ENCODE peak calls at places on chromosome 12, in nine cellular contexts. S is left ventricle myocardium inferior, E is A549, F is tibial nerve, M is transverse colon, C is endodermal cell, O is colonic mucosa, R is cardiac muscle cell, G is K562. H is an unnamed sample.

GRCh38 chr12:10614056-10614370 is 604 bp upstream of the MAGOHB start:
- DNase-seq in S (no peak), E (no peak), F (no peak), M (no peak), C (no peak), O (no peak), R (peak; percentile 5), G (no peak), H (no peak)

GRCh38 chr12:3744216-3744883 is 8.6 kb downstream of the CRACR2A start:
- DNase-seq in S (no peak), E (no peak), F (no peak), M (no peak), C (peak; percentile 36), O (peak; percentile 12), R (no peak), G (no peak), H (no peak)

GRCh38 chr12:57001448-57001906 is 4.9 kb downstream of the ZBTB39 start:
- DNase-seq in S (peak; percentile 55), E (peak; percentile 75), F (no peak), M (peak; percentile 80), C (peak; percentile 97), O (peak; percentile 83), R (peak; percentile 81), G (peak; percentile 91), H (peak; percentile 58)

GRCh38 chr12:3496964-3497363 is 6.0 kb downstream of the PRMT8 start:
- DNase-seq in S (no peak), E (peak; percentile 19), F (no peak), M (no peak), C (peak; percentile 83), O (no peak), R (peak; percentile 18), G (no peak), H (no peak)

GRCh38 chr12:90029317-90029716 is 320.7 kb upstream of the ATP2B1 start:
- DNase-seq in S (no peak), E (no peak), F (no peak), M (no peak), C (no peak), O (no peak), R (no peak), G (no peak), H (no peak)

GRCh38 chr12:74441872-74442271 is 95.8 kb upstream of the ATXN7L3B start:
- DNase-seq in S (no peak), E (no peak), F (no peak), M (no peak), C (peak; percentile 73), O (no peak), R (no peak), G (no peak), H (no peak)

GRCh38 chr12:129966086-129966640 is 62.3 kb upstream of the TMEM132D start:
- DNase-seq in S (no peak), E (no peak), F (no peak), M (no peak), C (peak; percentile 71), O (no peak), R (no peak), G (no peak), H (no peak)

GRCh38 chr12:40228727-40229126 is 3.9 kb downstream of the LRRK2 start:
- DNase-seq in S (no peak), E (no peak), F (no peak), M (no peak), C (no peak), O (no peak), R (no peak), G (no peak), H (no peak)

GRCh38 chr12:62597253-62597652 is 130.6 kb downstream of the MON2 start:
- DNase-seq in S (no peak), E (no peak), F (no peak), M (no peak), C (no peak), O (no peak), R (no peak), G (no peak), H (no peak)

GRCh38 chr12:114835031-114835430 is 151.1 kb upstream of the TBX3 start:
- DNase-seq in S (no peak), E (no peak), F (no peak), M (no peak), C (no peak), O (no peak), R (no peak), G (no peak), H (no peak)

GRCh38 chr12:28704477-28705169 is 444.5 kb upstream of the FAR2 start:
- DNase-seq in S (no peak), E (no peak), F (no peak), M (no peak), C (no peak), O (no peak), R (no peak), G (no peak), H (no peak)

GRCh38 chr12:101941306-101942000 is 64.1 kb downstream of the DRAM1 start:
- DNase-seq in S (no peak), E (no peak), F (no peak), M (no peak), C (no peak), O (no peak), R (no peak), G (no peak), H (peak; percentile 41)

GRCh38 chr12:88571543-88571942 is 8.7 kb downstream of the KITLG start:
- DNase-seq in S (no peak), E (no peak), F (no peak), M (no peak), C (no peak), O (no peak), R (no peak), G (no peak), H (no peak)

GRCh38 chr12:88562846-88563582 is 17.3 kb downstream of the KITLG start:
- DNase-seq in S (no peak), E (no peak), F (no peak), M (no peak), C (no peak), O (no peak), R (no peak), G (no peak), H (no peak)

GRCh38 chr12:88570103-88570502 is 10.2 kb downstream of the KITLG start:
- DNase-seq in S (no peak), E (no peak), F (no peak), M (no peak), C (peak; percentile 63), O (no peak), R (no peak), G (no peak), H (no peak)

GRCh38 chr12:88562151-88562550 is 18.1 kb downstream of the KITLG start:
- DNase-seq in S (no peak), E (no peak), F (no peak), M (no peak), C (no peak), O (peak; percentile 51), R (no peak), G (no peak), H (no peak)

GRCh38 chr12:88566430-88566829 is 13.8 kb downstream of the KITLG start:
- DNase-seq in S (no peak), E (no peak), F (no peak), M (peak; percentile 50), C (no peak), O (peak; percentile 59), R (no peak), G (no peak), H (no peak)
- H3K4me1 ChIP-seq in S (peaks cover 51% of the 10 kb centered on the region), E (peaks cover 26% of the 10 kb centered on the region), F (peaks cover 50% of the 10 kb centered on the region), M (peaks cover 96% of the 10 kb centered on the region), C (peaks cover 4% of the 10 kb centered on the region), O (peaks cover 11% of the 10 kb centered on the region), R (no peaks in the 10 kb centered on the region), G (no peaks in the 10 kb centered on the region), H (no peaks in the 10 kb centered on the region)

GRCh38 chr12:88579941-88580871 is at the start of gene KITLG:
- DNase-seq in S (peak; percentile 83), E (peak; percentile 84), F (peak; percentile 72), M (peak; percentile 89), C (peak; percentile 97), O (peak; percentile 88), R (peak; percentile 87), G (peak; percentile 32), H (peak; percentile 70)
- TF ChIP-seq CTCF in S (peak; percentile 52), E (peak; percentile 49), F (peak; percentile 41), M (peak; percentile 42), C (peak; percentile 34), O (no peak), R (peak; percentile 49), G (no peak), H (peak; percentile 9)

GRCh38 chr12:70892593-70892992 is 27.9 kb downstream of the PTPRR start:
- DNase-seq in S (no peak), E (no peak), F (no peak), M (no peak), C (no peak), O (no peak), R (no peak), G (no peak), H (no peak)

GRCh38 chr12:70891059-70891632 is 29.4 kb downstream of the PTPRR start:
- DNase-seq in S (no peak), E (no peak), F (no peak), M (no peak), C (no peak), O (no peak), R (no peak), G (no peak), H (no peak)

DNA sequence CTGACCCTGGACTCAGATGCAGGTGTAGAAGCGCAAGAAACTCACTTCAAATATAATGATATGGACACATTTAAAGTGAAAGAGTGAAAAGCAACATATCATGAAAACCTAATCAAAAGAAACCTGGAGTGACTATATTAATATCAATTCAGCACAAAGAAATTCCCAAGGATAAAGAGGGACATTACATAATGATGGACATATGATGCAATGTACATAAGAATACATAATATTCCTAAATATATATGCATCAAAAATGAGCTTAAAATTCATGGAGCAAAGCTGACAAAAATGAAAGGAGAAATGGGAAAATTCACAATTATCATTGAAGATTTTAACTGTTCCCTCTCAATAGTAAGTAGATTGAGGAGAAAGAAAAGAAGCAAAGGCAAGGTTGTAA is 24.6 kb downstream of the PTPRR start:
- DNase-seq in S (no peak), E (no peak), F (no peak), M (no peak), C (no peak), O (no peak), R (no peak), G (no peak), H (no peak)
- H3K4me1 ChIP-seq in S (no peaks in the 10 kb centered on the region), E (no peaks in the 10 kb centered on the region), F (no peaks in the 10 kb centered on the region), M (no peaks in the 10 kb centered on the region), C (peaks cover 3% of the 10 kb centered on the region), O (no peaks in the 10 kb centered on the region), R (no peaks in the 10 kb centered on the region), G (no peaks in the 10 kb centered on the region), H (peaks cover 4% of the 10 kb centered on the region)

DNA sequence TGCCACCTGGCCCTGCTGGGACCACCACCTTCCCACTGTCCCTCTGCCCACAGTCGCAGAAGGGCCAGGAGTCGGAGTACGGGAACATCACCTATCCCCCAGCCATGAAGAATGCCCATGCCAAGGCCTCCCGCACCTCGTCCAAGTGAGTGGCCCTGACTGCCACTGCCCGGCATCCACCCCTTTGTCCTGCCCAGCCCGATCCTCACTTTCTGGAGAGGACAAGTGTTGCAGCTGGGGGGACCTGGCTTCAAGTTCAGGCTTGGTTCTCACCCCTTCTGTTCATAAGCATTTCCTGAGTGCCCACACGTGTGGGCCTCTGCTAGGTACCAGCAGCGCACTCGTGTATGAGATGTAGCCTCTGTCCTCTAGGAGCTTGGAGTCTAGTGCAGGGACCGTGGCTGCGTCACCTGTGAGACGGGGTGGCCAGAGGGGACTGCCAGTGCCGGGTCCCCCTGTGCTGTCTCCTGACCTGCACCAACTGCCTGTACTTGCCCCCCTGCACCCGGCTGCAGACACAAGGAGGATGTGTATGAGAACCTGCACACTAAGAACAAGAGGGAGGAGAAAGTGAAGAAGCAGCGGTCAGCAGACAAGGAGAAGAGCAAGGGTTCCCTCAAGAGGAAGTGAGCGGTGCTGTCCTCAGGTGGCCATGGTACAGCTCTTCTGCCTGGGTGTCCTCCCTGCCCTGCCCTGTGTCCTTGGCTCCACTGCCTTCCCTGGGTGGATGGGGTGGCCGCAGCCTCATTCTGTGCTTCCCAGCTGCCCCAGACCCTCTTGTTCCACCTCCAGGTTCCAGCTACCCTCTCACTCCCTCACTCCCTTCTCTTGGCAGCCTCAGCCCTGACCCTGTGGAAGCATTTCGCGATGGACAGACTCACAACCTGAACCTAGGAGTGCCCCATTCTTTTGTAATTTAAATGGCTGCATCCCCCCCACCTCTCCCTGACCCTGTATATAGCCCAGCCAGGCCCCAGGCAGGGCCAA is 9.4 kb downstream of the PTPN6 start:
- DNase-seq in S (peak; percentile 14), E (peak; percentile 72), F (no peak), M (peak; percentile 58), C (peak; percentile 73), O (peak; percentile 45), R (no peak), G (peak; percentile 65), H (peak; percentile 78)
- TF ChIP-seq CTCF in S (no peak), E (no peak), F (no peak), M (peak; percentile 35), C (peak; percentile 61), O (no peak), R (peak; percentile 25), G (peak; percentile 62), H (peak; percentile 58)

H was measured in MM.1S.